ENCODE peak calls at places on chromosomes 12 and 14, in four cellular contexts. One of them, this sample, is unnamed.

GRCh38 chr14:78075033-78075432 is 95.1 kb upstream of the NRXN3 start:
- DNase-seq in K562: no peak
- DNase-seq in SK-N-SH: no peak
- DNase-seq in GM12878: no peak
- DNase-seq in this sample: no peak

GRCh38 chr14:104702673-104703072 is 13.3 kb downstream of the INF2 start:
- DNase-seq in K562: no peak
- DNase-seq in SK-N-SH: no peak
- DNase-seq in GM12878: no peak
- DNase-seq in this sample: no peak

GRCh38 chr14:74160763-74161162 is 76.0 kb downstream of the LIN52 start:
- DNase-seq in K562: no peak
- DNase-seq in SK-N-SH: no peak
- DNase-seq in GM12878: no peak
- DNase-seq in this sample: no peak

GRCh38 chr12:46562625-46563228 is 190.2 kb upstream of the SLC38A2 start:
- DNase-seq in K562: no peak
- DNase-seq in SK-N-SH: no peak
- DNase-seq in GM12878: no peak
- DNase-seq in this sample: no peak

GRCh38 chr12:125518074-125518473 is 452.8 kb downstream of the AACS start:
- DNase-seq in K562: no peak
- DNase-seq in SK-N-SH: no peak
- DNase-seq in GM12878: no peak
- DNase-seq in this sample: peak; percentile 54

GRCh38 chr12:32595251-32595650 is 83.8 kb upstream of the DNM1L start:
- DNase-seq in K562: no peak
- DNase-seq in SK-N-SH: no peak
- DNase-seq in GM12878: no peak
- DNase-seq in this sample: no peak

GRCh38 chr14:56487761-56488160 is 91.8 kb upstream of the TMEM260 start:
- DNase-seq in K562: no peak
- DNase-seq in SK-N-SH: no peak
- DNase-seq in GM12878: no peak
- DNase-seq in this sample: no peak

GRCh38 chr12:132151766-132152410 is 7.6 kb downstream of the NOC4L start:
- DNase-seq in K562: no peak
- DNase-seq in SK-N-SH: no peak
- DNase-seq in GM12878: no peak
- DNase-seq in this sample: no peak

GRCh38 chr12:64884164-64884542 is 59.7 kb downstream of the TBC1D30 start:
- DNase-seq in K562: no peak
- DNase-seq in SK-N-SH: no peak
- DNase-seq in GM12878: no peak
- DNase-seq in this sample: no peak

GRCh38 chr14:92421756-92422155 is 91.8 kb upstream of the RIN3 start:
- DNase-seq in K562: no peak
- DNase-seq in SK-N-SH: no peak
- DNase-seq in GM12878: no peak
- DNase-seq in this sample: no peak

GRCh38 chr14:30692669-30693068 is 70.5 kb downstream of the SCFD1 start:
- DNase-seq in K562: no peak
- DNase-seq in SK-N-SH: no peak
- DNase-seq in GM12878: no peak
- DNase-seq in this sample: no peak

GRCh38 chr12:109461049-109461845 is 15.9 kb downstream of the KCTD10 start:
- DNase-seq in K562: peak; percentile 90
- DNase-seq in SK-N-SH: no peak
- DNase-seq in GM12878: no peak
- DNase-seq in this sample: no peak

GRCh38 chr12:109460538-109460937 is 16.6 kb downstream of the KCTD10 start:
- DNase-seq in K562: no peak
- DNase-seq in SK-N-SH: no peak
- DNase-seq in GM12878: no peak
- DNase-seq in this sample: no peak

GRCh38 chr12:109463776-109464175 is 13.3 kb downstream of the KCTD10 start:
- DNase-seq in K562: no peak
- DNase-seq in SK-N-SH: peak; percentile 26
- DNase-seq in GM12878: no peak
- DNase-seq in this sample: no peak

GRCh38 chr12:109462868-109463692 is 14.0 kb downstream of the KCTD10 start:
- DNase-seq in K562: no peak
- DNase-seq in SK-N-SH: peak; percentile 51
- DNase-seq in GM12878: no peak
- DNase-seq in this sample: no peak

GRCh38 chr12:109461846-109462766 is 15.0 kb downstream of the KCTD10 start:
- DNase-seq in K562: peak; percentile 32
- DNase-seq in SK-N-SH: peak; percentile 78
- DNase-seq in GM12878: no peak
- DNase-seq in this sample: no peak
- TF ChIP-seq NRF1 in K562: no peak
- TF ChIP-seq NRF1 in SK-N-SH: no peak
- TF ChIP-seq NRF1 in GM12878: no peak
- TF ChIP-seq NRF1 in this sample: no peak

GRCh38 chr14:101286271-101287018 is 274.9 kb upstream of the DIO3 start:
- DNase-seq in K562: no peak
- DNase-seq in SK-N-SH: no peak
- DNase-seq in GM12878: no peak
- DNase-seq in this sample: no peak

GRCh38 chr14:101289230-101289690 is 272.0 kb upstream of the DIO3 start:
- DNase-seq in K562: no peak
- DNase-seq in SK-N-SH: no peak
- DNase-seq in GM12878: no peak
- DNase-seq in this sample: no peak

GRCh38 chr14:101290681-101291080 is 270.6 kb upstream of the DIO3 start:
- DNase-seq in K562: no peak
- DNase-seq in SK-N-SH: no peak
- DNase-seq in GM12878: no peak
- DNase-seq in this sample: no peak

GRCh38 chr14:101289911-101290310 is 271.4 kb upstream of the DIO3 start:
- DNase-seq in K562: no peak
- DNase-seq in SK-N-SH: no peak
- DNase-seq in GM12878: no peak
- DNase-seq in this sample: no peak

GRCh38 chr14:101288436-101289229 is 272.7 kb upstream of the DIO3 start:
- DNase-seq in K562: no peak
- DNase-seq in SK-N-SH: no peak
- DNase-seq in GM12878: no peak
- DNase-seq in this sample: no peak
- TF ChIP-seq NRF1 in K562: no peak
- TF ChIP-seq NRF1 in SK-N-SH: no peak
- TF ChIP-seq NRF1 in GM12878: no peak
- TF ChIP-seq NRF1 in this sample: no peak

DNA sequence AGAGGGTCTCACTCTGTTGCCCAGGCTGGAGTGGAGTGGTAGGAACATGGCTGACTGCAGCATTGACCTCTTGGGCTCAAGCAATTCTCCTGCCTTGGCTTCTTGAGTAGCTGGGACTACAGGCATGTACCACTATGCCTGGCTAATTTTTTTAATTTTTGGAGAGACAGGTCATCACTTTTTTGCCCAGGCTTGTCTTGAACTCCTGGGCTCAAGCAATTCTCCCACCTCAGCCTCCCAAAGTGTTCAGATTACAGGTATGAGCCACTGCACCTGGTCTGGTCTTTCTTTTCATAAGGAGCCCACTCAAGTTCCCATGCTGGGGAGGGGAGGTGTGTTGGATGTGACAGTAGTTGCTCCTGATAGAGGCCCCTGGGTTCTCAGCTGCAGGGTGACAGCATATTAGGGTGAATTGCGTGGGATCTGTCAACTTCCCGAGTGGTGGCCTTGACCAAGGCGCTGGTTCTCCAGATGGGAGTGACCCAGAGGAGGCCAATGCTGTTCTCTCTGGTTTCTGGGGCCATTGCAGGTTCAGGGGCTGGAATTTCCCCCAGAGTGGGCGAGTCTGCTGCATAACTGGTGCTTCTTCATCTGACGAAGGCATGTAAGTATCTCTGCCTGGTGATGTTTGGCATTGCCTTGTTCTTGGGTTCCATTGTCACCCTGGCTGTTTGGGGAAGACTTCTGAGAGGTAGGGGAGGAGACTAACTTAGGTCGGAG is 52.4 kb upstream of the ESRRB start:
- DNase-seq in K562: no peak
- DNase-seq in SK-N-SH: no peak
- DNase-seq in GM12878: no peak
- DNase-seq in this sample: no peak
- TF ChIP-seq NRF1 in K562: no peak
- TF ChIP-seq NRF1 in SK-N-SH: no peak
- TF ChIP-seq NRF1 in GM12878: no peak
- TF ChIP-seq NRF1 in this sample: no peak

GRCh38 chr12:95942532-95943230 is at the start of gene CCDC38:
- DNase-seq in K562: no peak
- DNase-seq in SK-N-SH: peak; percentile 98
- DNase-seq in GM12878: peak; percentile 57
- DNase-seq in this sample: peak; percentile 84
- TF ChIP-seq NRF1 in K562: no peak
- TF ChIP-seq NRF1 in SK-N-SH: no peak
- TF ChIP-seq NRF1 in GM12878: no peak
- TF ChIP-seq NRF1 in this sample: no peak

GRCh38 chr14:86003998-86004397 is 474.1 kb downstream of the FLRT2 start:
- DNase-seq in K562: no peak
- DNase-seq in SK-N-SH: no peak
- DNase-seq in GM12878: no peak
- DNase-seq in this sample: no peak
- TF ChIP-seq NRF1 in K562: no peak
- TF ChIP-seq NRF1 in SK-N-SH: no peak
- TF ChIP-seq NRF1 in GM12878: no peak
- TF ChIP-seq NRF1 in this sample: no peak

GRCh38 chr14:90758959-90759358 is 57.3 kb downstream of the TTC7B start:
- DNase-seq in K562: no peak
- DNase-seq in SK-N-SH: no peak
- DNase-seq in GM12878: no peak
- DNase-seq in this sample: peak; percentile 43

GRCh38 chr14:90758028-90758889 is 58.0 kb downstream of the TTC7B start:
- DNase-seq in K562: peak; percentile 92
- DNase-seq in SK-N-SH: peak; percentile 100
- DNase-seq in GM12878: peak; percentile 62
- DNase-seq in this sample: peak; percentile 97

GRCh38 chr14:90759370-90760054 is 56.7 kb downstream of the TTC7B start:
- DNase-seq in K562: no peak
- DNase-seq in SK-N-SH: no peak
- DNase-seq in GM12878: no peak
- DNase-seq in this sample: no peak

GRCh38 chr14:90760055-90760444 is 56.2 kb downstream of the TTC7B start:
- DNase-seq in K562: no peak
- DNase-seq in SK-N-SH: no peak
- DNase-seq in GM12878: no peak
- DNase-seq in this sample: no peak

DNA sequence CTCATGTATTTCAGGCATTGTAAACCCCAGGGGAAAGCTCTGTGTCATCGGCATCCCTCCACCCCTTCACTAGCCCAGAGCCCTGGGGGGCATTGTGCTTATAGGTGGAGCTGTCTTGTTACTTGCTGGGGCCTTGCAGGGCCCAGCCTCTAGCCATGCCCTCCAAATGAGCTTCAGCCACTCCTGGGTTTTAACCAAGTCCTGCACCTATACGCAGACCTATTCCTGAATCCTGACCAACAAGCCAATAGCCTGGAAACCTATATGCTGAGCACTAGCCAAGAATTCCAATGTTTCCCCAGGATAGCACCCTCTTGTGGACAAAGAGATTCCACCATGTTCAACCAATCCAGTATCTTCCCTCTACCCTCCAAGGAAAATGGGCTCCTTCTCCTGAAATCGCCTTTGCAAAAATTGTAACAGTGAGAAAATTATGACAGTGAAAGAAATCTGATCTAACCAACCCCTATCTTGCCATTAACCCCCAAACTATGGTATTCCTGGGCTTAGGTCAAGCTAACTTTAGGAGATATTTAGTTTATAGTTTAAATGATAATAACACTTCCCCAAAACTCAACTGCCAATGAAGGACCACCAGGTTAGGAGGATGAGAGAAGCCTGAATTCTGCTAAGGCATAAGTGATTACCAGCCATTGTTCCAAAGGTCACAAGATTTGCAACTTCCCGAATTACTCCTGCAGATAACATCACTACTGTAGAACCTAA is 55.5 kb downstream of the TTC7B start:
- DNase-seq in K562: peak; percentile 40
- DNase-seq in SK-N-SH: peak; percentile 48
- DNase-seq in GM12878: no peak
- DNase-seq in this sample: no peak
- TF ChIP-seq NRF1 in K562: no peak
- TF ChIP-seq NRF1 in SK-N-SH: no peak
- TF ChIP-seq NRF1 in GM12878: no peak
- TF ChIP-seq NRF1 in this sample: no peak

GRCh38 chr12:109182041-109182839 is 65.9 kb downstream of the ACACB start:
- DNase-seq in K562: no peak
- DNase-seq in SK-N-SH: no peak
- DNase-seq in GM12878: no peak
- DNase-seq in this sample: no peak
- TF ChIP-seq NRF1 in K562: no peak
- TF ChIP-seq NRF1 in SK-N-SH: no peak
- TF ChIP-seq NRF1 in GM12878: no peak
- TF ChIP-seq NRF1 in this sample: no peak

GRCh38 chr12:6563448-6564050 is 4.5 kb downstream of the NOP2 start:
- DNase-seq in K562: peak; percentile 67
- DNase-seq in SK-N-SH: peak; percentile 73
- DNase-seq in GM12878: no peak
- DNase-seq in this sample: no peak
- TF ChIP-seq NRF1 in K562: no peak
- TF ChIP-seq NRF1 in SK-N-SH: no peak
- TF ChIP-seq NRF1 in GM12878: no peak
- TF ChIP-seq NRF1 in this sample: no peak